ENCODE peak calls at places on chromosomes 13 and 19, in ten cellular contexts. X, S, T, I, O, U, F, W, J and L are unnamed samples.

GRCh38 chr19:48152552-48152951 is 17.6 kb downstream of the LIG1 start:
- DNase-seq in X (peak), T (peak), U (peak), W (peak), S (peak), O (peak), J (no peak), I (peak), F (peak), L (peak)

GRCh38 chr13:80054806-80055205 is 286.1 kb downstream of the SPRY2 start:
- DNase-seq in X (no peak), W (no peak), U (no peak), F (no peak), S (no peak), O (peak), T (no peak), J (no peak), I (no peak), L (no peak)

GRCh38 chr19:45637890-45638667 is 1.1 kb downstream of the EML2 start:
- DNase-seq in T (no peak), O (peak), W (no peak), S (no peak), J (no peak), F (peak), I (peak), X (no peak), U (no peak), L (no peak)

GRCh38 chr19:16347706-16348105 is 23.1 kb downstream of the KLF2 start:
- DNase-seq in S (no peak), X (no peak), U (no peak), O (no peak), F (no peak), W (no peak), J (no peak), T (no peak), I (no peak), L (no peak)

GRCh38 chr19:7489609-7490044 is 792 bp upstream of the PEX11G start:
- DNase-seq in O (no peak), T (no peak), W (no peak), J (no peak), X (no peak), I (peak), F (no peak), U (no peak), S (no peak), L (no peak)

GRCh38 chr19:33267706-33268105 is 34.6 kb downstream of the CEBPA start:
- DNase-seq in O (no peak), I (no peak), U (no peak), J (no peak), T (no peak), X (peak), S (no peak), F (no peak), W (no peak), L (no peak)

GRCh38 chr19:10975374-10976036 is 14.7 kb downstream of the SMARCA4 start:
- DNase-seq in F (no peak), W (peak), X (no peak), J (no peak), O (no peak), T (no peak), S (no peak), I (no peak), U (no peak), L (no peak)

GRCh38 chr13:76597868-76598267 is 288.3 kb downstream of the KCTD12 start:
- DNase-seq in W (no peak), U (peak), F (no peak), I (no peak), T (no peak), S (no peak), X (no peak), O (no peak), J (no peak), L (no peak)

GRCh38 chr19:50492303-50493052 is 15.8 kb upstream of the GARIN5A start:
- DNase-seq in J (no peak), U (no peak), W (no peak), S (no peak), T (no peak), F (no peak), O (peak), X (peak), I (peak), L (no peak)

GRCh38 chr19:50906217-50906616 is 5.0 kb downstream of the KLK4 start:
- DNase-seq in F (no peak), S (peak), T (peak), J (no peak), O (peak), I (peak), X (no peak), U (no peak), W (no peak), L (no peak)

GRCh38 chr19:38210458-38210987 is 13.5 kb downstream of the DPF1 start:
- DNase-seq in O (no peak), I (no peak), J (no peak), S (no peak), X (peak), T (no peak), F (no peak), U (peak), W (no peak), L (no peak)

GRCh38 chr13:99473515-99473914 is 27.8 kb upstream of the TM9SF2 start:
- DNase-seq in T (no peak), J (no peak), F (no peak), X (no peak), W (no peak), U (no peak), I (no peak), O (no peak), S (no peak), L (no peak)

GRCh38 chr19:16425993-16426392 is 45.8 kb downstream of the EPS15L1 start:
- DNase-seq in X (no peak), F (no peak), U (no peak), I (no peak), T (no peak), S (no peak), O (no peak), W (no peak), J (no peak), L (no peak)

GRCh38 chr13:97226788-97227627 is 4.9 kb downstream of the MBNL2 start:
- DNase-seq in U (no peak), S (peak), W (no peak), I (peak), F (no peak), T (no peak), J (no peak), X (no peak), O (no peak), L (peak)

GRCh38 chr13:52785721-52786120 is 46.1 kb upstream of the CNMD start:
- DNase-seq in W (no peak), F (peak), J (no peak), O (no peak), X (no peak), T (no peak), I (no peak), S (no peak), U (no peak), L (no peak)

GRCh38 chr13:80361883-80362327 is 21.0 kb upstream of the SPRY2 start:
- DNase-seq in I (peak), S (peak), X (no peak), W (no peak), O (peak), F (peak), U (peak), J (no peak), T (no peak), L (no peak)

GRCh38 chr13:54029226-54029625 is 1000.6 kb downstream of the OLFM4 start:
- DNase-seq in W (no peak), U (no peak), O (no peak), F (peak), X (no peak), S (no peak), J (no peak), T (no peak), I (no peak), L (no peak)

GRCh38 chr13:97880298-97880675 is 73.2 kb upstream of the IPO5 start:
- DNase-seq in O (peak), W (no peak), J (no peak), X (no peak), U (no peak), I (no peak), S (no peak), F (no peak), T (no peak), L (no peak)

GRCh38 chr19:38032151-38032550 is 125.1 kb downstream of the SIPA1L3 start:
- DNase-seq in W (no peak), I (no peak), O (no peak), J (no peak), X (no peak), T (no peak), U (no peak), F (no peak), S (no peak), L (no peak)

GRCh38 chr19:10553943-10554381 is 10.3 kb downstream of the ATG4D start:
- DNase-seq in J (no peak), U (no peak), F (no peak), S (peak), I (no peak), O (no peak), T (no peak), W (no peak), X (no peak), L (peak)

GRCh38 chr19:36041831-36042230 is 9.2 kb upstream of the CLIP3 start:
- DNase-seq in O (peak), T (no peak), U (no peak), X (no peak), I (no peak), J (no peak), S (no peak), W (no peak), F (no peak), L (no peak)

GRCh38 chr13:35838356-35838755 is 292.8 kb downstream of the DCLK1 start:
- DNase-seq in T (no peak), O (peak), W (no peak), U (no peak), I (no peak), F (peak), J (no peak), S (no peak), X (no peak), L (no peak)

GRCh38 chr13:105255472-105255871 is 1280.0 kb downstream of the EFNB2 start:
- DNase-seq in F (no peak), W (no peak), J (no peak), S (no peak), I (no peak), O (no peak), T (no peak), U (no peak), X (no peak), L (no peak)

GRCh38 chr13:114044486-114044885 is 70.6 kb upstream of the C13orf46 start:
- DNase-seq in J (no peak), T (no peak), X (no peak), I (no peak), S (peak), W (no peak), F (no peak), O (no peak), U (no peak), L (no peak)

GRCh38 chr13:48542581-48543341 is 9.9 kb upstream of the RCBTB2 start:
- DNase-seq in U (peak), I (no peak), S (peak), X (peak), W (no peak), T (no peak), F (no peak), O (peak), J (no peak), L (no peak)